ENCODE peak calls at places on chromosomes 1 and 21, in four cellular contexts. V is Peyer's patch; M is body of pancreas; B is CD8-positive, alpha-beta T cell. K is an unnamed sample. For H3K36me3, the result is how much of the 10 kb centered on the place peaks cover.

GRCh38 chr21:36647279-36648093 is 51.4 kb upstream of the SIM2 start:
- DNase-seq in V (no peak), M (no peak), B (no peak), K (peak)

GRCh38 chr1:48864913-48865312 is 88.2 kb upstream of the BEND5 start:
- DNase-seq in V (no peak), M (no peak), B (no peak), K (no peak)

GRCh38 chr21:26587621-26588260 is 14.7 kb upstream of the CYYR1 start:
- DNase-seq in V (no peak), M (no peak), B (no peak), K (no peak)

GRCh38 chr1:230861489-230861888 is 6.8 kb downstream of the C1orf198 start:
- DNase-seq in V (no peak), M (no peak), B (no peak), K (no peak)

GRCh38 chr1:12407050-12407961 is 177.5 kb downstream of the VPS13D start:
- DNase-seq in V (no peak), M (peak), B (no peak), K (no peak)

GRCh38 chr1:14600405-14601150 is 2.1 kb downstream of the KAZN start:
- DNase-seq in V (no peak), M (no peak), B (no peak), K (no peak)

GRCh38 chr1:171740356-171740863 is 1.5 kb downstream of the VAMP4 start:
- DNase-seq in V (no peak), M (no peak), B (no peak), K (no peak)

GRCh38 chr1:58921751-58922150 is 137.9 kb upstream of the JUN start:
- DNase-seq in V (no peak), M (no peak), B (no peak), K (no peak)

GRCh38 chr21:44350773-44351481 is 2.5 kb upstream of the TRPM2 start:
- DNase-seq in V (no peak), M (no peak), B (no peak), K (no peak)

GRCh38 chr1:174344162-174344561 is 103.6 kb upstream of the GPR52 start:
- DNase-seq in V (no peak), M (no peak), B (no peak), K (no peak)
- H3K4me3 ChIP-seq in V (no peak), M (no peak), B (no peak), K (no peak)

DNA sequence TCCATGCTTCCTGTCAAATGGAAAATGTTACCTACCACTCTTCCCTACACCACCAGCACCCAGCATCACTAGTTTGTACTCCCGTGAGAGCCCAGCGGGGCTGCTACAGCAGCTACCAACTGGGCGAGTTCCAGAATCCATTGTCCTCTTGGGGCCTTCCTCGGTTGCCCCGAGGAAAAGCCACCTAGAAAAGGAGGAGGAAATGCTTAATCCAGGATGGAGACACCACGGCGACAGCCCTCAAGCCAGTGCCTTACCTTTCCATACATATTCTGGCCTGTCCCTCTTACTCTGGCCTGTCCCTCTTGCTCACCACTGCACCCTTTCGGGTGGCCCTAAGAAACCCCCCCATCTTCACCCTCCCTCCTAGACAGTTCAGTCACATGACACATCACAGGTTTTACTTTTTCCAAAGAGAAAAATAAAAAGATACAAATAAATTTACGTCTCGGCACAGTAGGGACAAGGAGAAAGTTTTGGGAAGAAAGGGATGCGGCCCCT is 478 bp downstream of the RIT1 start:
- DNase-seq in V (no peak), M (peak), B (no peak), K (peak)
- H3K36me3 ChIP-seq in V (under half), M (under half), B (under half), K (under half)

GRCh38 chr21:34202553-34203332 is 129.4 kb downstream of the MRPS6 start:
- DNase-seq in V (no peak), M (no peak), B (no peak), K (no peak)

GRCh38 chr21:34199121-34199910 is 125.9 kb downstream of the MRPS6 start:
- DNase-seq in V (no peak), M (no peak), B (no peak), K (no peak)

GRCh38 chr21:34201441-34201838 is 128.1 kb downstream of the MRPS6 start:
- DNase-seq in V (no peak), M (no peak), B (no peak), K (no peak)

GRCh38 chr21:34200288-34200905 is 127.0 kb downstream of the MRPS6 start:
- DNase-seq in V (no peak), M (no peak), B (no peak), K (no peak)

GRCh38 chr21:34201001-34201400 is 127.6 kb downstream of the MRPS6 start:
- DNase-seq in V (no peak), M (no peak), B (no peak), K (no peak)
- H3K4me3 ChIP-seq in V (no peak), M (no peak), B (peak), K (no peak)

GRCh38 chr1:205965039-205965630 is 21.9 kb upstream of the SLC26A9 start:
- DNase-seq in V (no peak), M (no peak), B (no peak), K (no peak)
- H3K36me3 ChIP-seq in V (under half), M (under half), B (under half), K (under half)

K was measured in SJCRH30.